ENCODE peak calls at places on chromosomes 13 and 19, in six cellular contexts. One of them, this sample, is unnamed.

GRCh38 chr19:33697766-33698165 is 76.0 kb downstream of the CHST8 start:
- DNase-seq in RWPE2: peak; percentile 23
- DNase-seq in PC-3: no peak
- DNase-seq in testis: no peak
- DNase-seq in thyroid gland: no peak
- DNase-seq in endothelial cell of umbilical vein: no peak
- DNase-seq in this sample: no peak

GRCh38 chr13:102798653-102799543 is at the start of the genes BIVM and POGLUT2:
- DNase-seq in RWPE2: peak; percentile 95
- DNase-seq in PC-3: peak; percentile 92
- DNase-seq in testis: peak; percentile 94
- DNase-seq in thyroid gland: peak; percentile 93
- DNase-seq in endothelial cell of umbilical vein: peak; percentile 91
- DNase-seq in this sample: peak; percentile 92

GRCh38 chr19:7645656-7646425 is 8.9 kb downstream of the STXBP2 start:
- DNase-seq in RWPE2: no peak
- DNase-seq in PC-3: no peak
- DNase-seq in testis: no peak
- DNase-seq in thyroid gland: no peak
- DNase-seq in endothelial cell of umbilical vein: no peak
- DNase-seq in this sample: no peak

GRCh38 chr19:9043524-9043923 is 33.3 kb upstream of the MUC16 start:
- DNase-seq in RWPE2: no peak
- DNase-seq in PC-3: peak; percentile 72
- DNase-seq in testis: no peak
- DNase-seq in thyroid gland: no peak
- DNase-seq in endothelial cell of umbilical vein: no peak
- DNase-seq in this sample: no peak

GRCh38 chr19:23285948-23286347 is 35.8 kb upstream of the ZNF724 start:
- DNase-seq in RWPE2: no peak
- DNase-seq in PC-3: no peak
- DNase-seq in testis: no peak
- DNase-seq in thyroid gland: no peak
- DNase-seq in endothelial cell of umbilical vein: no peak
- DNase-seq in this sample: no peak

GRCh38 chr19:7746903-7747884 is at the start of gene CD209:
- DNase-seq in RWPE2: no peak
- DNase-seq in PC-3: no peak
- DNase-seq in testis: no peak
- DNase-seq in thyroid gland: no peak
- DNase-seq in endothelial cell of umbilical vein: no peak
- DNase-seq in this sample: peak; percentile 22

GRCh38 chr13:90352763-90353162 is 994.7 kb upstream of the MIR17HG start:
- DNase-seq in RWPE2: no peak
- DNase-seq in PC-3: no peak
- DNase-seq in testis: no peak
- DNase-seq in thyroid gland: no peak
- DNase-seq in endothelial cell of umbilical vein: no peak
- DNase-seq in this sample: no peak

GRCh38 chr13:114284680-114285079 is 3.3 kb downstream of the UPF3A start:
- DNase-seq in RWPE2: no peak
- DNase-seq in PC-3: no peak
- DNase-seq in testis: no peak
- DNase-seq in thyroid gland: no peak
- DNase-seq in endothelial cell of umbilical vein: no peak
- DNase-seq in this sample: no peak

GRCh38 chr13:114048463-114048862 is 74.6 kb upstream of the C13orf46 start:
- DNase-seq in RWPE2: no peak
- DNase-seq in PC-3: no peak
- DNase-seq in testis: no peak
- DNase-seq in thyroid gland: no peak
- DNase-seq in endothelial cell of umbilical vein: no peak
- DNase-seq in this sample: no peak

GRCh38 chr19:51025809-51026553 is 435 bp downstream of the KLK11 start:
- DNase-seq in RWPE2: no peak
- DNase-seq in PC-3: no peak
- DNase-seq in testis: peak; percentile 59
- DNase-seq in thyroid gland: no peak
- DNase-seq in endothelial cell of umbilical vein: no peak
- DNase-seq in this sample: no peak

DNA sequence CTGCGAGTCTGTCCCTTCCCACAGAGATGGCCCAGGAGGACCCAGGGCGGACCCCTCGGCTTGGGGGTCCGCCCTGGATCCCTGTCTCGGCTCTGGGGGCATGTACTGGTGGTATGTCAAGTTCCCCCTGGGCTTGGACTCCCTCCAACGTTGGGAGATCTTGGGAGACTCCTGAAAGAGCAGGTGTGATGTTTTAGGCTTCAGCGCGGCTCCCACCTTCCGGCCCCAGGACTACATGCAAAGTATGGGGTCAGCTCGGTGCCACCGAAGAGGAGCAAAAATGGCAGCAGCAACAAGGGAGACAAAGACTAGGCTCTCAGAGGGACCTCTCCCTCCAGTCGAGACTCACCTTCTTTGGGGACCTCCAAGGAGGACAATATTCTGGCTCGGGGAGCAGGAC is 4.2 kb downstream of the MAMSTR start:
- DNase-seq in RWPE2: no peak
- DNase-seq in PC-3: no peak
- DNase-seq in testis: no peak
- DNase-seq in thyroid gland: no peak
- DNase-seq in endothelial cell of umbilical vein: no peak
- DNase-seq in this sample: no peak
- H3K4me1 ChIP-seq in RWPE2: peaks cover 5% of the 10 kb centered on the region
- H3K4me1 ChIP-seq in PC-3: no peaks in the 10 kb centered on the region
- H3K4me1 ChIP-seq in testis: peaks cover 57% of the 10 kb centered on the region
- H3K4me1 ChIP-seq in thyroid gland: peaks cover 49% of the 10 kb centered on the region
- H3K4me1 ChIP-seq in endothelial cell of umbilical vein: peaks cover 15% of the 10 kb centered on the region
- H3K4me1 ChIP-seq in this sample: peaks cover 15% of the 10 kb centered on the region

DNA sequence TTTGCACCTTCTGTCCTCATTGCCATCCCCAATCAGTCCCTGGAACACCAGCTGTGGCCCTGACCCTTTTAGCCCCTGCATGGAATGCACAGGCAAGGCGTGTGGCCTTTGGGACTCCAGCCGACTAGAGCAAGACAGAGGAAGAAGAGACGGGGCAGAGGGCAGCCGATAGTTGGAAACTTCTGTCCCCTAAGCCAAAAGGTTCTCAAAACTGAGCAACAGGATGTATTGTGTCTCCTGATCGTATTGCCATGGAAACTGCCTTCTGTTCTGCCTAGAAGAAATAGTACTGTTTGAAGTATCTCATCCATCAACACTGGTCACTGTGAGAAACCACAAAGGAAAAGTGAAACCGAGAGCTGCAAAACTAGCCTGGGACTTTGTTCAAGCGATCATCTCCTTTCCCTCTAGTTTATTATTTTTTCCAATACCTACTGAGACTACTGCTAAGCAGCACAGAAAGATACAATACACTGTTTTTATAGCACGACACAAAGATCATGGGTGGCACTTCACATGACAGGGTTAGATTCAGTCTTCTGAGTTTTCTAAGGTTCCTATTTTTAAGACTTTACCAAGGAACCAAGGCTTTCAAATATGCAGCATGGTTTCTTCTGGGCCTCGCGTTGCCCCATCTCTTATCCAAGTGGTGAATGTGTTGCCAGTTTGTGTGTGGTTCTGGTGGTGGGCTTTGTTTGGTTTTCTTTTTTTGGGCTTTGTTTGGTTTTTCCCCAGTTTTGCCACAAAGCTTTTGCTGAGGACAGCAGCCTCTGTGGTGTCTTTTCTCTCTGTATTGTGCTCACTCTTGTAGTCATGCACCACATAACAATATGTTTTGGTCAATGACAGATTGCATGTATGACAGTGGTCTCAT is 49.3 kb upstream of the GPR183 start:
- DNase-seq in RWPE2: no peak
- DNase-seq in PC-3: no peak
- DNase-seq in testis: peak; percentile 26
- DNase-seq in thyroid gland: no peak
- DNase-seq in endothelial cell of umbilical vein: peak; percentile 94
- DNase-seq in this sample: no peak
- H3K4me1 ChIP-seq in RWPE2: no peaks in the 10 kb centered on the region
- H3K4me1 ChIP-seq in PC-3: peaks cover 22% of the 10 kb centered on the region
- H3K4me1 ChIP-seq in testis: peaks cover 22% of the 10 kb centered on the region
- H3K4me1 ChIP-seq in thyroid gland: peaks cover 15% of the 10 kb centered on the region
- H3K4me1 ChIP-seq in endothelial cell of umbilical vein: peaks cover 24% of the 10 kb centered on the region
- H3K4me1 ChIP-seq in this sample: peaks cover 7% of the 10 kb centered on the region

GRCh38 chr19:16142032-16142580 is 1.4 kb upstream of the HSH2D start:
- DNase-seq in RWPE2: no peak
- DNase-seq in PC-3: no peak
- DNase-seq in testis: no peak
- DNase-seq in thyroid gland: no peak
- DNase-seq in endothelial cell of umbilical vein: no peak
- DNase-seq in this sample: no peak
- H3K4me1 ChIP-seq in RWPE2: peaks cover 9% of the 10 kb centered on the region
- H3K4me1 ChIP-seq in PC-3: peaks cover 13% of the 10 kb centered on the region
- H3K4me1 ChIP-seq in testis: no peaks in the 10 kb centered on the region
- H3K4me1 ChIP-seq in thyroid gland: peaks cover 4% of the 10 kb centered on the region
- H3K4me1 ChIP-seq in endothelial cell of umbilical vein: no peaks in the 10 kb centered on the region
- H3K4me1 ChIP-seq in this sample: no peaks in the 10 kb centered on the region

GRCh38 chr13:97295279-97296182 is 73.4 kb downstream of the MBNL2 start:
- DNase-seq in RWPE2: no peak
- DNase-seq in PC-3: peak; percentile 92
- DNase-seq in testis: no peak
- DNase-seq in thyroid gland: no peak
- DNase-seq in endothelial cell of umbilical vein: peak; percentile 85
- DNase-seq in this sample: no peak
- H3K4me1 ChIP-seq in RWPE2: peaks cover 54% of the 10 kb centered on the region
- H3K4me1 ChIP-seq in PC-3: peaks cover 32% of the 10 kb centered on the region
- H3K4me1 ChIP-seq in testis: no peaks in the 10 kb centered on the region
- H3K4me1 ChIP-seq in thyroid gland: peaks cover 10% of the 10 kb centered on the region
- H3K4me1 ChIP-seq in endothelial cell of umbilical vein: peaks cover 37% of the 10 kb centered on the region
- H3K4me1 ChIP-seq in this sample: no peaks in the 10 kb centered on the region

GRCh38 chr13:98524793-98525192 is 52.1 kb downstream of the STK24 start:
- DNase-seq in RWPE2: no peak
- DNase-seq in PC-3: no peak
- DNase-seq in testis: no peak
- DNase-seq in thyroid gland: no peak
- DNase-seq in endothelial cell of umbilical vein: no peak
- DNase-seq in this sample: no peak
- H3K4me1 ChIP-seq in RWPE2: no peaks in the 10 kb centered on the region
- H3K4me1 ChIP-seq in PC-3: no peaks in the 10 kb centered on the region
- H3K4me1 ChIP-seq in testis: peaks cover 48% of the 10 kb centered on the region
- H3K4me1 ChIP-seq in thyroid gland: peaks cover 80% of the 10 kb centered on the region
- H3K4me1 ChIP-seq in endothelial cell of umbilical vein: no peaks in the 10 kb centered on the region
- H3K4me1 ChIP-seq in this sample: peaks cover 4% of the 10 kb centered on the region

GRCh38 chr13:87855553-87855952 is 184.4 kb downstream of the SLITRK5 start:
- DNase-seq in RWPE2: no peak
- DNase-seq in PC-3: no peak
- DNase-seq in testis: no peak
- DNase-seq in thyroid gland: no peak
- DNase-seq in endothelial cell of umbilical vein: no peak
- DNase-seq in this sample: no peak

DNA sequence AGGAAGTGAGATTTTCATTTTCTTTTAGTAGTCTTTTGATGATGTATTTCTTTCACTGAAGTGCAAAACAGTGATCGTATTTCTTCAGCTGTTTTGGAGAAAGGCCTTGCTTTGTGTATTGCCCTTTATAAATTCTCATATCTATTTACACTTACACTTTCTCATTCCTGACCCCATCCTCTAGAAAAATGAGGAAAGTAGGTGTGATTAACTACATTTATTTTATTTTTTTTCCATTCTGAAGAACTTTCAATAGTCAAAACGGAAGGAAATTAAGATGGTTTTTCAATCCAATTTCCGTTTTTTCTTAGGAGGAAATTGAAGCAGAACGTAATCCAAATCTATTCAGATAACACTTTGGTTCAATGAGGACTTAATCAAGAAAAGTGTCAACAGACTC is 188.1 kb downstream of the SLITRK5 start:
- DNase-seq in RWPE2: no peak
- DNase-seq in PC-3: no peak
- DNase-seq in testis: no peak
- DNase-seq in thyroid gland: no peak
- DNase-seq in endothelial cell of umbilical vein: no peak
- DNase-seq in this sample: no peak
- H3K4me1 ChIP-seq in RWPE2: no peaks in the 10 kb centered on the region
- H3K4me1 ChIP-seq in PC-3: no peaks in the 10 kb centered on the region
- H3K4me1 ChIP-seq in testis: no peaks in the 10 kb centered on the region
- H3K4me1 ChIP-seq in thyroid gland: no peaks in the 10 kb centered on the region
- H3K4me1 ChIP-seq in endothelial cell of umbilical vein: no peaks in the 10 kb centered on the region
- H3K4me1 ChIP-seq in this sample: no peaks in the 10 kb centered on the region

GRCh38 chr19:55279376-55279772 is 536 bp downstream of the HSPBP1 start:
- DNase-seq in RWPE2: no peak
- DNase-seq in PC-3: no peak
- DNase-seq in testis: no peak
- DNase-seq in thyroid gland: no peak
- DNase-seq in endothelial cell of umbilical vein: no peak
- DNase-seq in this sample: no peak
- H3K4me1 ChIP-seq in RWPE2: peaks cover 6% of the 10 kb centered on the region
- H3K4me1 ChIP-seq in PC-3: peaks cover 10% of the 10 kb centered on the region
- H3K4me1 ChIP-seq in testis: peaks cover 8% of the 10 kb centered on the region
- H3K4me1 ChIP-seq in thyroid gland: peaks cover 14% of the 10 kb centered on the region
- H3K4me1 ChIP-seq in endothelial cell of umbilical vein: peaks cover 3% of the 10 kb centered on the region
- H3K4me1 ChIP-seq in this sample: no peaks in the 10 kb centered on the region

GRCh38 chr19:4060621-4061177 is 6.0 kb downstream of the ZBTB7A start:
- DNase-seq in RWPE2: no peak
- DNase-seq in PC-3: no peak
- DNase-seq in testis: no peak
- DNase-seq in thyroid gland: no peak
- DNase-seq in endothelial cell of umbilical vein: no peak
- DNase-seq in this sample: no peak

GRCh38 chr19:4059493-4059880 is 7.2 kb downstream of the ZBTB7A start:
- DNase-seq in RWPE2: no peak
- DNase-seq in PC-3: no peak
- DNase-seq in testis: no peak
- DNase-seq in thyroid gland: no peak
- DNase-seq in endothelial cell of umbilical vein: no peak
- DNase-seq in this sample: no peak

GRCh38 chr19:4058696-4059492 is 7.8 kb downstream of the ZBTB7A start:
- DNase-seq in RWPE2: peak; percentile 61
- DNase-seq in PC-3: no peak
- DNase-seq in testis: no peak
- DNase-seq in thyroid gland: no peak
- DNase-seq in endothelial cell of umbilical vein: no peak
- DNase-seq in this sample: no peak

GRCh38 chr19:4059931-4060620 is 6.6 kb downstream of the ZBTB7A start:
- DNase-seq in RWPE2: peak; percentile 83
- DNase-seq in PC-3: no peak
- DNase-seq in testis: peak; percentile 60
- DNase-seq in thyroid gland: no peak
- DNase-seq in endothelial cell of umbilical vein: no peak
- DNase-seq in this sample: no peak

GRCh38 chr19:4057913-4058695 is 8.6 kb downstream of the ZBTB7A start:
- DNase-seq in RWPE2: peak; percentile 87
- DNase-seq in PC-3: peak; percentile 77
- DNase-seq in testis: peak; percentile 61
- DNase-seq in thyroid gland: peak; percentile 47
- DNase-seq in endothelial cell of umbilical vein: peak; percentile 64
- DNase-seq in this sample: peak; percentile 87
- H3K4me1 ChIP-seq in RWPE2: peaks cover 26% of the 10 kb centered on the region
- H3K4me1 ChIP-seq in PC-3: peaks cover 42% of the 10 kb centered on the region
- H3K4me1 ChIP-seq in testis: peaks cover 56% of the 10 kb centered on the region
- H3K4me1 ChIP-seq in thyroid gland: peaks cover 55% of the 10 kb centered on the region
- H3K4me1 ChIP-seq in endothelial cell of umbilical vein: peaks cover 20% of the 10 kb centered on the region
- H3K4me1 ChIP-seq in this sample: peaks cover 51% of the 10 kb centered on the region